ENCODE peak calls at places on chromosomes 3 and 15, in seven cellular contexts. One of them, this sample, is unnamed.
A peak's percentile ranks its signal among the peaks of the same experiment; 100 is the strongest.

GRCh38 chr15:83926116-83926515 is 272.2 kb downstream of the ADAMTSL3 start:
- DNase-seq in endothelial cell of umbilical vein: no peak
- DNase-seq in body of pancreas: no peak
- DNase-seq in HepG2: no peak
- DNase-seq in tibial nerve: no peak
- DNase-seq in A549: no peak
- DNase-seq in stomach: no peak
- DNase-seq in this sample: no peak

GRCh38 chr3:155185623-155186022 is 105.5 kb downstream of the MME start:
- DNase-seq in HepG2: no peak
- DNase-seq in stomach: no peak
- DNase-seq in A549: no peak
- DNase-seq in body of pancreas: no peak
- DNase-seq in endothelial cell of umbilical vein: no peak
- DNase-seq in tibial nerve: no peak
- DNase-seq in this sample: no peak

GRCh38 chr3:24830230-24831152 is 335.8 kb upstream of the THRB start:
- DNase-seq in HepG2: no peak
- DNase-seq in stomach: peak; percentile 30
- DNase-seq in body of pancreas: peak; percentile 10
- DNase-seq in tibial nerve: no peak
- DNase-seq in A549: no peak
- DNase-seq in endothelial cell of umbilical vein: no peak
- DNase-seq in this sample: no peak

GRCh38 chr15:85282504-85283115 is 97.8 kb upstream of the AKAP13 start:
- DNase-seq in body of pancreas: peak; percentile 36
- DNase-seq in endothelial cell of umbilical vein: no peak
- DNase-seq in stomach: no peak
- DNase-seq in tibial nerve: no peak
- DNase-seq in HepG2: no peak
- DNase-seq in A549: no peak
- DNase-seq in this sample: no peak

GRCh38 chr15:74347757-74348250 is 19.6 kb downstream of the CYP11A1 start:
- DNase-seq in HepG2: no peak
- DNase-seq in endothelial cell of umbilical vein: no peak
- DNase-seq in stomach: no peak
- DNase-seq in A549: no peak
- DNase-seq in body of pancreas: no peak
- DNase-seq in tibial nerve: no peak
- DNase-seq in this sample: peak; percentile 23

GRCh38 chr15:87500240-87500639 is 756.3 kb downstream of the NTRK3 start:
- DNase-seq in A549: no peak
- DNase-seq in stomach: no peak
- DNase-seq in body of pancreas: no peak
- DNase-seq in endothelial cell of umbilical vein: no peak
- DNase-seq in HepG2: no peak
- DNase-seq in tibial nerve: no peak
- DNase-seq in this sample: no peak

GRCh38 chr15:73959012-73959581 is 32.8 kb downstream of the LOXL1 start:
- DNase-seq in endothelial cell of umbilical vein: no peak
- DNase-seq in tibial nerve: no peak
- DNase-seq in stomach: no peak
- DNase-seq in HepG2: no peak
- DNase-seq in A549: no peak
- DNase-seq in body of pancreas: no peak
- DNase-seq in this sample: peak; percentile 3

GRCh38 chr3:23608650-23609049 is 197.1 kb upstream of the UBE2E1 start:
- DNase-seq in HepG2: no peak
- DNase-seq in A549: no peak
- DNase-seq in endothelial cell of umbilical vein: no peak
- DNase-seq in body of pancreas: no peak
- DNase-seq in tibial nerve: no peak
- DNase-seq in stomach: no peak
- DNase-seq in this sample: no peak

GRCh38 chr3:24963762-24964625 is 464.1 kb upstream of the RARB start:
- DNase-seq in body of pancreas: no peak
- DNase-seq in tibial nerve: no peak
- DNase-seq in HepG2: peak; percentile 15
- DNase-seq in A549: peak; percentile 39
- DNase-seq in endothelial cell of umbilical vein: peak; percentile 40
- DNase-seq in stomach: no peak
- DNase-seq in this sample: no peak

GRCh38 chr15:90087454-90088154 is 14.7 kb downstream of the IDH2 start:
- DNase-seq in stomach: no peak
- DNase-seq in A549: peak; percentile 85
- DNase-seq in tibial nerve: no peak
- DNase-seq in HepG2: peak; percentile 36
- DNase-seq in body of pancreas: peak; percentile 88
- DNase-seq in endothelial cell of umbilical vein: peak; percentile 32
- DNase-seq in this sample: peak; percentile 63

GRCh38 chr15:31035610-31036009 is 44.2 kb upstream of the MTMR10 start:
- DNase-seq in A549: no peak
- DNase-seq in stomach: no peak
- DNase-seq in HepG2: no peak
- DNase-seq in body of pancreas: no peak
- DNase-seq in endothelial cell of umbilical vein: no peak
- DNase-seq in tibial nerve: no peak
- DNase-seq in this sample: no peak

GRCh38 chr3:27319847-27320526 is 49.2 kb downstream of the NEK10 start:
- DNase-seq in body of pancreas: peak; percentile 41
- DNase-seq in A549: no peak
- DNase-seq in endothelial cell of umbilical vein: no peak
- DNase-seq in HepG2: no peak
- DNase-seq in stomach: peak; percentile 32
- DNase-seq in tibial nerve: peak; percentile 9
- DNase-seq in this sample: peak; percentile 46

GRCh38 chr3:157810924-157811718 is 295.1 kb downstream of the SHOX2 start:
- DNase-seq in endothelial cell of umbilical vein: no peak
- DNase-seq in stomach: no peak
- DNase-seq in tibial nerve: no peak
- DNase-seq in body of pancreas: no peak
- DNase-seq in HepG2: no peak
- DNase-seq in A549: no peak
- DNase-seq in this sample: no peak

GRCh38 chr3:123781571-123782275 is 102.4 kb downstream of the MYLK start:
- DNase-seq in endothelial cell of umbilical vein: no peak
- DNase-seq in A549: no peak
- DNase-seq in body of pancreas: no peak
- DNase-seq in HepG2: no peak
- DNase-seq in tibial nerve: no peak
- DNase-seq in stomach: no peak
- DNase-seq in this sample: no peak

GRCh38 chr15:79180318-79180717 is 89.7 kb upstream of the RASGRF1 start:
- DNase-seq in stomach: no peak
- DNase-seq in tibial nerve: no peak
- DNase-seq in endothelial cell of umbilical vein: no peak
- DNase-seq in body of pancreas: no peak
- DNase-seq in A549: no peak
- DNase-seq in HepG2: no peak
- DNase-seq in this sample: no peak

GRCh38 chr3:188000361-188000861 is 153.5 kb upstream of the LPP start:
- DNase-seq in body of pancreas: peak; percentile 41
- DNase-seq in A549: no peak
- DNase-seq in stomach: peak; percentile 44
- DNase-seq in tibial nerve: no peak
- DNase-seq in HepG2: no peak
- DNase-seq in endothelial cell of umbilical vein: no peak
- DNase-seq in this sample: no peak

GRCh38 chr15:75455982-75456531 is 4.6 kb upstream of the SIN3A start:
- DNase-seq in endothelial cell of umbilical vein: peak; percentile 63
- DNase-seq in body of pancreas: peak; percentile 59
- DNase-seq in tibial nerve: peak; percentile 36
- DNase-seq in A549: peak; percentile 55
- DNase-seq in stomach: peak; percentile 46
- DNase-seq in HepG2: peak; percentile 40
- DNase-seq in this sample: no peak

GRCh38 chr3:43796041-43796596 is 105.4 kb downstream of the ABHD5 start:
- DNase-seq in tibial nerve: no peak
- DNase-seq in stomach: no peak
- DNase-seq in A549: no peak
- DNase-seq in HepG2: no peak
- DNase-seq in body of pancreas: no peak
- DNase-seq in endothelial cell of umbilical vein: no peak
- DNase-seq in this sample: no peak

GRCh38 chr3:142077155-142077858 is 72.0 kb downstream of the TFDP2 start:
- DNase-seq in tibial nerve: no peak
- DNase-seq in stomach: no peak
- DNase-seq in HepG2: no peak
- DNase-seq in body of pancreas: no peak
- DNase-seq in A549: no peak
- DNase-seq in endothelial cell of umbilical vein: no peak
- DNase-seq in this sample: no peak

GRCh38 chr3:28935141-28935540 is 345.7 kb upstream of the RBMS3 start:
- DNase-seq in HepG2: no peak
- DNase-seq in A549: no peak
- DNase-seq in stomach: no peak
- DNase-seq in tibial nerve: no peak
- DNase-seq in endothelial cell of umbilical vein: no peak
- DNase-seq in body of pancreas: no peak
- DNase-seq in this sample: no peak

GRCh38 chr3:143795849-143796248 is 52.4 kb downstream of the SLC9A9 start:
- DNase-seq in body of pancreas: no peak
- DNase-seq in A549: no peak
- DNase-seq in endothelial cell of umbilical vein: no peak
- DNase-seq in stomach: no peak
- DNase-seq in tibial nerve: no peak
- DNase-seq in HepG2: no peak
- DNase-seq in this sample: no peak

GRCh38 chr15:31974855-31975421 is 55.4 kb upstream of the CHRNA7 start:
- DNase-seq in body of pancreas: peak; percentile 42
- DNase-seq in tibial nerve: no peak
- DNase-seq in A549: peak; percentile 47
- DNase-seq in stomach: no peak
- DNase-seq in endothelial cell of umbilical vein: peak; percentile 11
- DNase-seq in HepG2: peak; percentile 25
- DNase-seq in this sample: no peak

GRCh38 chr3:65597952-65598413 is 440.7 kb downstream of the MAGI1 start:
- DNase-seq in HepG2: no peak
- DNase-seq in tibial nerve: no peak
- DNase-seq in stomach: no peak
- DNase-seq in body of pancreas: no peak
- DNase-seq in endothelial cell of umbilical vein: no peak
- DNase-seq in A549: no peak
- DNase-seq in this sample: no peak

GRCh38 chr3:65595997-65596300 is 442.8 kb downstream of the MAGI1 start:
- DNase-seq in HepG2: no peak
- DNase-seq in endothelial cell of umbilical vein: no peak
- DNase-seq in body of pancreas: no peak
- DNase-seq in tibial nerve: no peak
- DNase-seq in A549: no peak
- DNase-seq in stomach: no peak
- DNase-seq in this sample: no peak

GRCh38 chr3:65595222-65595996 is 443.3 kb downstream of the MAGI1 start:
- DNase-seq in body of pancreas: no peak
- DNase-seq in endothelial cell of umbilical vein: no peak
- DNase-seq in A549: no peak
- DNase-seq in stomach: no peak
- DNase-seq in HepG2: no peak
- DNase-seq in tibial nerve: no peak
- DNase-seq in this sample: no peak

GRCh38 chr3:65596511-65597224 is 442.1 kb downstream of the MAGI1 start:
- DNase-seq in endothelial cell of umbilical vein: no peak
- DNase-seq in tibial nerve: no peak
- DNase-seq in body of pancreas: no peak
- DNase-seq in stomach: no peak
- DNase-seq in A549: no peak
- DNase-seq in HepG2: no peak
- DNase-seq in this sample: no peak

GRCh38 chr3:65597225-65597951 is 441.3 kb downstream of the MAGI1 start:
- DNase-seq in HepG2: no peak
- DNase-seq in body of pancreas: peak; percentile 52
- DNase-seq in endothelial cell of umbilical vein: peak; percentile 12
- DNase-seq in A549: no peak
- DNase-seq in tibial nerve: no peak
- DNase-seq in stomach: peak; percentile 34
- DNase-seq in this sample: no peak
- TF ChIP-seq CTCF in HepG2: no peak
- TF ChIP-seq CTCF in body of pancreas: no peak
- TF ChIP-seq CTCF in endothelial cell of umbilical vein: no peak
- TF ChIP-seq CTCF in A549: no peak
- TF ChIP-seq CTCF in tibial nerve: no peak
- TF ChIP-seq CTCF in stomach: no peak
- TF ChIP-seq CTCF in this sample: no peak

DNA sequence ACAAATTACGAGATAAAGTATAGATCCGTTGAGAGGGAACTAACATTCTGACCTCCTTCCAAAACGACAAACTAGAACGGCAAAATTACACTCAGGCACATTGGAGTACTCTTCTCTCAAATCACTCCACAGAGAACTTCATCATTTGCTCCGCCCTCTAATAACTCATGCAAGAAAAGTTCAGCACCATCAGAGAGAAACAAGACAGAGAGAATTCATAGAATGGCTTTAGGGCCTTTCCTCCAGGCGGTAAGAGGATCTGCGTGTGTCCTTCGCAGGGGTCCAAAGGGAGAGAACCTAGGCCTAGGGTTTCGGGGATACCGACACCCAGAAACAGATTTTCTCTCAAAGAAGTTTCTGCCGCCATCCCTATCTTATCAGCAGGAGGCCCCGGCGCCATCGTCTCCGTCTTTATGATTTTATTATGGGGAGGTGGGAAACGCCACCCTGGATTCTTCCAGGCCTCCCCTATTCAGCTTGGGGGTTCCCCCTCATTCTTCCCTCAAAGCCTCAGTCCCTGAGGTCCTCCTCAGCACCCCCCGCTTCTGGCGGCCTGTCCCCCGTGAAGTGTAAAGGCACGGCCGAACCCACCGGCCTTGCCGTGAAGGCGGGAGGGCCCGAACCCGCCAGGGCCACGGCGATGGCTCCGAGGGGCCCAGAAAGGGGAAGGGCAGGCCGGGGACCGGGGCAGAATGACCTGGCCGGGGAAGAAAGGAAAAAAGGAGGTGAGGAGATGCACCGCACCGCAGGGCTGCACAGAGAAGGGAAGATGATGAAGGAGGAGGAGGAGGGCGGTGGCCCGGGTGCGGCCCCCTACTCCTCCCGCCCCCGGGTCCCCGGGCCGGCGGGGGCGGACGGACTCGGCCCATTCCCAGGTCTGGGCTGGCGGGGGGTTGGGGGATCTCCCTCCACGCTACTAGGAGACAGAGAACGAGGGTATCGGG is 762 bp downstream of the UBXN7 start:
- DNase-seq in body of pancreas: peak; percentile 10
- DNase-seq in tibial nerve: peak; percentile 24
- DNase-seq in A549: peak; percentile 31
- DNase-seq in endothelial cell of umbilical vein: peak; percentile 70
- DNase-seq in HepG2: peak; percentile 41
- DNase-seq in stomach: no peak
- DNase-seq in this sample: peak; percentile 67
- H3K4me1 ChIP-seq in body of pancreas: peaks cover 25% of the 10 kb centered on the region
- H3K4me1 ChIP-seq in tibial nerve: peaks cover 17% of the 10 kb centered on the region
- H3K4me1 ChIP-seq in A549: peaks cover 6% of the 10 kb centered on the region
- H3K4me1 ChIP-seq in endothelial cell of umbilical vein: peaks cover 8% of the 10 kb centered on the region
- H3K4me1 ChIP-seq in HepG2: peaks cover 20% of the 10 kb centered on the region
- H3K4me1 ChIP-seq in stomach: peaks cover 4% of the 10 kb centered on the region
- H3K4me1 ChIP-seq in this sample: peaks cover 6% of the 10 kb centered on the region

GRCh38 chr3:186989429-186989828 is 59.1 kb downstream of the ST6GAL1 start:
- DNase-seq in stomach: peak; percentile 58
- DNase-seq in tibial nerve: no peak
- DNase-seq in endothelial cell of umbilical vein: no peak
- DNase-seq in A549: no peak
- DNase-seq in body of pancreas: no peak
- DNase-seq in HepG2: peak; percentile 10
- DNase-seq in this sample: no peak
- TF ChIP-seq POLR2A in stomach: no peak
- TF ChIP-seq POLR2A in tibial nerve: no peak
- TF ChIP-seq POLR2A in endothelial cell of umbilical vein: no peak
- TF ChIP-seq POLR2A in A549: no peak
- TF ChIP-seq POLR2A in body of pancreas: no peak
- TF ChIP-seq POLR2A in HepG2: no peak
- TF ChIP-seq POLR2A in this sample: no peak

GRCh38 chr3:65436580-65436979 is 602.1 kb downstream of the MAGI1 start:
- DNase-seq in stomach: no peak
- DNase-seq in body of pancreas: no peak
- DNase-seq in endothelial cell of umbilical vein: peak; percentile 26
- DNase-seq in tibial nerve: no peak
- DNase-seq in A549: peak; percentile 27
- DNase-seq in HepG2: peak; percentile 5
- DNase-seq in this sample: no peak
- TF ChIP-seq CTCF in stomach: no peak
- TF ChIP-seq CTCF in body of pancreas: peak; percentile 19
- TF ChIP-seq CTCF in endothelial cell of umbilical vein: peak; percentile 44
- TF ChIP-seq CTCF in tibial nerve: peak; percentile 59
- TF ChIP-seq CTCF in A549: peak; percentile 42
- TF ChIP-seq CTCF in HepG2: peak; percentile 61
- TF ChIP-seq CTCF in this sample: no peak